ENCODE peak calls at places on chromosomes 12 and 14, in five cellular contexts. One of them, this sample, is unnamed.

GRCh38 chr12:109833307-109834189 is at the start of gene TRPV4:
- DNase-seq in stromal cell of bone marrow: peak
- DNase-seq in endothelial cell: peak
- DNase-seq in glomerular endothelial cell: no peak
- DNase-seq in CD4-positive, alpha-beta memory T cell: no peak
- DNase-seq in this sample: no peak

GRCh38 chr12:49345048-49345839 is 1.4 kb upstream of the DNAJC22 start:
- DNase-seq in stromal cell of bone marrow: no peak
- DNase-seq in endothelial cell: peak
- DNase-seq in glomerular endothelial cell: no peak
- DNase-seq in CD4-positive, alpha-beta memory T cell: no peak
- DNase-seq in this sample: peak

GRCh38 chr14:35046751-35047536 is 872 bp downstream of the FAM177A1 start:
- DNase-seq in stromal cell of bone marrow: peak
- DNase-seq in endothelial cell: no peak
- DNase-seq in glomerular endothelial cell: no peak
- DNase-seq in CD4-positive, alpha-beta memory T cell: peak
- DNase-seq in this sample: no peak

GRCh38 chr14:64516969-64517368 is 12.4 kb downstream of the ZBTB1 start:
- DNase-seq in stromal cell of bone marrow: no peak
- DNase-seq in endothelial cell: no peak
- DNase-seq in glomerular endothelial cell: no peak
- DNase-seq in CD4-positive, alpha-beta memory T cell: no peak
- DNase-seq in this sample: no peak

GRCh38 chr12:117359029-117359845 is 2.2 kb downstream of the NOS1 start:
- DNase-seq in stromal cell of bone marrow: no peak
- DNase-seq in endothelial cell: no peak
- DNase-seq in glomerular endothelial cell: no peak
- DNase-seq in CD4-positive, alpha-beta memory T cell: no peak
- DNase-seq in this sample: no peak

GRCh38 chr14:34649344-34649743 is 19.4 kb upstream of the SNX6 start:
- DNase-seq in stromal cell of bone marrow: peak
- DNase-seq in endothelial cell: no peak
- DNase-seq in glomerular endothelial cell: no peak
- DNase-seq in CD4-positive, alpha-beta memory T cell: no peak
- DNase-seq in this sample: no peak

GRCh38 chr12:130162267-130162666 is at the start of gene FZD10:
- DNase-seq in stromal cell of bone marrow: no peak
- DNase-seq in endothelial cell: no peak
- DNase-seq in glomerular endothelial cell: no peak
- DNase-seq in CD4-positive, alpha-beta memory T cell: no peak
- DNase-seq in this sample: peak

GRCh38 chr12:80031229-80031628 is 68.1 kb upstream of the OTOGL start:
- DNase-seq in stromal cell of bone marrow: no peak
- DNase-seq in endothelial cell: no peak
- DNase-seq in glomerular endothelial cell: no peak
- DNase-seq in CD4-positive, alpha-beta memory T cell: no peak
- DNase-seq in this sample: no peak

GRCh38 chr12:24226745-24227350 is 277.4 kb upstream of the SOX5 start:
- DNase-seq in stromal cell of bone marrow: peak
- DNase-seq in endothelial cell: no peak
- DNase-seq in glomerular endothelial cell: peak
- DNase-seq in CD4-positive, alpha-beta memory T cell: no peak
- DNase-seq in this sample: no peak

GRCh38 chr12:122111070-122111750 is 32.7 kb downstream of the MLXIP start:
- DNase-seq in stromal cell of bone marrow: no peak
- DNase-seq in endothelial cell: no peak
- DNase-seq in glomerular endothelial cell: no peak
- DNase-seq in CD4-positive, alpha-beta memory T cell: no peak
- DNase-seq in this sample: no peak

This sample was measured in GM13977.